ENCODE peak calls at places on chromosomes 2 and 18, in six cellular contexts. K, E, R, D, T and P are unnamed samples.

GRCh38 chr18:40692871-40693270 is 1262.2 kb upstream of the PIK3C3 start:
- DNase-seq in R (no peak), K (peak; percentile 60), T (peak; percentile 3), E (no peak), D (no peak), P (peak; percentile 20)

GRCh38 chr18:43303376-43303775 is 26.1 kb upstream of the SYT4 start:
- DNase-seq in K (no peak), T (no peak), R (no peak), D (peak; percentile 91), E (no peak), P (no peak)

GRCh38 chr18:78323453-78324230 is 656.0 kb upstream of the SALL3 start:
- DNase-seq in K (no peak), R (no peak), E (no peak), T (no peak), D (no peak), P (no peak)

GRCh38 chr2:241870081-241870541 is 582 bp downstream of the RTP5 start:
- DNase-seq in R (no peak), D (no peak), E (no peak), T (no peak), K (no peak), P (no peak)

GRCh38 chr18:27121108-27121507 is 64.0 kb downstream of the CHST9 start:
- DNase-seq in D (peak; percentile 44), R (no peak), K (no peak), E (no peak), T (no peak), P (no peak)

GRCh38 chr2:205934443-205934842 is 151.5 kb downstream of the INO80D start:
- DNase-seq in E (peak; percentile 30), K (peak; percentile 30), D (peak; percentile 12), R (no peak), T (peak; percentile 11), P (no peak)

GRCh38 chr2:81328968-81329367 is 1024.4 kb upstream of the LRRTM1 start:
- DNase-seq in K (no peak), R (no peak), E (no peak), D (no peak), T (no peak), P (no peak)

GRCh38 chr2:26632624-26633185 is 8.5 kb downstream of the CIB4 start:
- DNase-seq in K (no peak), E (no peak), T (no peak), D (no peak), R (no peak), P (no peak)

GRCh38 chr18:65606551-65607130 is 144.2 kb upstream of the CDH7 start:
- DNase-seq in K (peak; percentile 0), R (no peak), E (peak; percentile 1), D (peak; percentile 64), T (no peak), P (no peak)

GRCh38 chr2:241894681-241895426 is 25.3 kb downstream of the RTP5 start:
- DNase-seq in D (no peak), T (no peak), K (no peak), E (no peak), R (peak; percentile 71), P (no peak)

GRCh38 chr2:33426666-33427231 is 49.7 kb upstream of the RASGRP3 start:
- DNase-seq in E (no peak), K (peak; percentile 96), R (no peak), D (peak; percentile 33), T (peak; percentile 78), P (peak; percentile 86)

GRCh38 chr2:183035298-183035953 is 2.8 kb downstream of the NCKAP1 start:
- DNase-seq in R (no peak), T (peak; percentile 80), K (peak; percentile 81), D (peak; percentile 48), E (no peak), P (peak; percentile 77)

GRCh38 chr18:43869451-43870008 is 592.2 kb upstream of the SYT4 start:
- DNase-seq in E (no peak), T (peak; percentile 85), R (no peak), D (no peak), K (peak; percentile 88), P (peak; percentile 83)

GRCh38 chr2:204234879-204235278 is 298.3 kb downstream of the ICOS start:
- DNase-seq in D (no peak), E (no peak), R (no peak), K (peak; percentile 14), T (no peak), P (peak; percentile 33)

GRCh38 chr2:180203972-180204371 is 196.9 kb upstream of the CWC22 start:
- DNase-seq in K (peak; percentile 83), E (no peak), D (peak; percentile 93), T (peak; percentile 87), R (no peak), P (peak; percentile 17)

GRCh38 chr2:141611981-141612380 is 518.8 kb downstream of the LRP1B start:
- DNase-seq in E (no peak), R (no peak), T (peak; percentile 73), D (peak; percentile 79), K (peak; percentile 42), P (peak; percentile 40)

GRCh38 chr2:181203412-181203811 is 223.0 kb downstream of the UBE2E3 start:
- DNase-seq in R (no peak), D (peak; percentile 94), K (peak; percentile 78), T (peak; percentile 93), E (no peak), P (peak; percentile 84)

GRCh38 chr2:239391286-239392071 is 9.3 kb downstream of the HDAC4 start:
- DNase-seq in E (no peak), T (no peak), D (no peak), K (no peak), R (peak; percentile 55), P (no peak)

GRCh38 chr2:219408101-219409030 is 9.8 kb upstream of the DES start:
- DNase-seq in D (no peak), E (no peak), K (peak; percentile 6), T (peak; percentile 38), R (no peak), P (no peak)

GRCh38 chr2:147715807-147716206 is 129.0 kb upstream of the ACVR2A start:
- DNase-seq in E (no peak), R (no peak), T (no peak), D (no peak), K (no peak), P (no peak)

GRCh38 chr2:211344289-211344688 is 787.9 kb downstream of the CPS1 start:
- DNase-seq in R (no peak), D (peak; percentile 66), K (no peak), E (no peak), T (no peak), P (no peak)

GRCh38 chr18:5890606-5891360 is 4.5 kb downstream of the TMEM200C start:
- DNase-seq in D (no peak), T (peak; percentile 15), K (no peak), E (no peak), R (peak; percentile 80), P (no peak)

GRCh38 chr2:189164732-189165131 is 14.8 kb downstream of the COL5A2 start:
- DNase-seq in E (no peak), D (peak; percentile 26), K (peak; percentile 72), T (peak; percentile 94), R (no peak), P (peak; percentile 50)

GRCh38 chr2:223027442-223027841 is 24.5 kb upstream of the KCNE4 start:
- DNase-seq in R (no peak), K (peak; percentile 47), T (peak; percentile 84), D (peak; percentile 85), E (no peak), P (peak; percentile 77)

GRCh38 chr2:13546131-13546530 is 829.4 kb downstream of the TRIB2 start:
- DNase-seq in R (no peak), K (no peak), T (no peak), D (no peak), E (no peak), P (no peak)

GRCh38 chr2:13545320-13545719 is 828.6 kb downstream of the TRIB2 start:
- DNase-seq in D (no peak), T (no peak), K (no peak), R (no peak), E (peak; percentile 35), P (no peak)

GRCh38 chr2:13542061-13542460 is 825.3 kb downstream of the TRIB2 start:
- DNase-seq in K (no peak), E (no peak), T (no peak), R (no peak), D (no peak), P (no peak)

GRCh38 chr2:13543550-13543949 is 826.8 kb downstream of the TRIB2 start:
- DNase-seq in E (peak; percentile 94), D (no peak), R (no peak), K (no peak), T (no peak), P (no peak)

GRCh38 chr2:13542642-13543041 is 825.9 kb downstream of the TRIB2 start:
- DNase-seq in K (no peak), E (peak; percentile 11), D (no peak), T (no peak), R (no peak), P (no peak)
- TF ChIP-seq CTCF in K (no peak), E (no peak), D (no peak), T (no peak), R (no peak), P (no peak)

GRCh38 chr18:48913723-48914122 is 37.0 kb downstream of the SMAD7 start:
- DNase-seq in T (no peak), E (no peak), D (no peak), K (no peak), R (no peak), P (no peak)

GRCh38 chr18:48913201-48913600 is 37.6 kb downstream of the SMAD7 start:
- DNase-seq in E (no peak), D (no peak), T (no peak), R (peak; percentile 81), K (no peak), P (no peak)

GRCh38 chr18:48917579-48918101 is 33.1 kb downstream of the SMAD7 start:
- DNase-seq in K (no peak), D (no peak), T (no peak), E (peak; percentile 44), R (no peak), P (no peak)

GRCh38 chr18:48915621-48916425 is 34.9 kb downstream of the SMAD7 start:
- DNase-seq in R (no peak), T (no peak), K (no peak), E (peak; percentile 74), D (no peak), P (no peak)

DNA sequence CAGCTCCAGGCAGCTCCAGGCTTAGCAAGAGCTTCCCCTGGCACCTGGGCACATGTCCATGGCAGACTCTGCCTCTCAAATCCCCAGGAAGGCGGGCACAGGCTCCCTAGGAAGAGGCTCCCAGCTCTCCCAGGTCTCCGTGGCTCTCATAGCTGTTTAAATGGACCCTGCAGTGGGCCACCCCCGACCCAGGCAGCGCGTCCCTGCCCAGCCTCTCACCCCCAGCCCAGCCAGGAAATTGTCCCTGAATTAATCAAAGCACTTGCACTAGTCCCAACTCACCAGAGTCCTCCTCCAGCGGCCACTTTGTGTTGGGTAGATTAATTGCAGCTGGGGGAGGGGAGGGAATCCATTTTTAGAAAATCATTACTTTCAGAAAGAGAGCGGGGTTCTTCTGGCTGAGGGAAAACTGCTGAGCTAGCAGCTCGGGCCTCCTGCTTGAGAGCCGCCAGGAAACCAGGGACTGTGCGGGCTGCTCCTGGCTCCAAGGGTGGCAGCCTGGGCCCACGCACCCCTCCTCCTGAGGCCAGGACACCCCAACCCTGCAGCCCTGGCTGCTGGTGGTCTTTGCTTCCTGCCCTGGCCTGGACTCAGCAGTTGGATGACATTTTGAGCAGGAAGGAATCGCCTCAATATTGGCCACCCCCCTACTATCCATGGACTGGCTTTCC is 36.0 kb downstream of the SMAD7 start:
- DNase-seq in R (no peak), T (no peak), D (no peak), E (no peak), K (no peak), P (no peak)
- H3K4me3 ChIP-seq in R (no peak overlapping the region), T (no peak overlapping the region), D (no peak overlapping the region), E (no peak overlapping the region), K (no peak overlapping the region), P (no peak overlapping the region)

GRCh38 chr2:237968048-237968862 is 1.4 kb downstream of the UBE2F start:
- DNase-seq in E (peak; percentile 93), D (peak; percentile 44), T (peak; percentile 87), R (peak; percentile 80), K (peak; percentile 88), P (peak; percentile 57)
- TF ChIP-seq CTCF in E (no peak), D (no peak), T (no peak), R (no peak), K (peak; percentile 13), P (no peak)

GRCh38 chr2:137208361-137208973 is 443.1 kb downstream of the THSD7B start:
- DNase-seq in R (no peak), T (peak; percentile 62), K (peak; percentile 4), E (no peak), D (peak; percentile 62), P (peak; percentile 68)
- H3K4me3 ChIP-seq in R (no peak overlapping the region), T (no peak overlapping the region), K (no peak overlapping the region), E (no peak overlapping the region), D (no peak overlapping the region), P (no peak overlapping the region)